ENCODE peak calls at places on chromosomes 4 and X, in four cellular contexts. J is thoracic aorta, N is brain microvascular endothelial cell, M is omental fat pad. I is an unnamed sample.

GRCh38 chr4:180913750-180914149 is 1329.5 kb upstream of the TENM3 start:
- DNase-seq in J (no peak), M (no peak), N (no peak), I (peak)

GRCh38 chr4:83356899-83357661 is 22.4 kb upstream of the HPSE start:
- DNase-seq in N (peak), M (no peak), J (no peak), I (peak)

GRCh38 chrX:96004386-96004785 is 680.3 kb upstream of the DIAPH2 start:
- DNase-seq in M (no peak), N (peak), J (no peak), I (no peak)

GRCh38 chrX:111040377-111041017 is 55.5 kb upstream of the PAK3 start:
- DNase-seq in N (peak), M (no peak), J (no peak), I (no peak)

GRCh38 chrX:13076176-13076956 is 31.9 kb upstream of the FAM9C start:
- DNase-seq in N (no peak), M (no peak), J (no peak), I (no peak)

GRCh38 chr4:41560112-41560511 is 22.2 kb downstream of the LIMCH1 start:
- DNase-seq in N (no peak), M (no peak), J (no peak), I (no peak)

GRCh38 chr4:3067473-3068001 is 6.8 kb downstream of the HTT-AS start:
- DNase-seq in M (no peak), J (no peak), N (no peak), I (no peak)

GRCh38 chr4:81136161-81136910 is 78.7 kb downstream of the PRKG2 start:
- DNase-seq in J (peak), M (no peak), N (peak), I (peak)

GRCh38 chrX:102712967-102713677 is 874 bp downstream of the GPRASP2 start:
- DNase-seq in M (no peak), J (no peak), N (peak), I (no peak)

GRCh38 chr4:56434599-56435000 is 815 bp downstream of the PPAT start:
- DNase-seq in N (peak), J (no peak), M (no peak), I (no peak)

GRCh38 chr4:56430203-56430602 is 5.2 kb downstream of the PPAT start:
- DNase-seq in M (no peak), N (no peak), J (no peak), I (no peak)

GRCh38 chr4:56435748-56436442 is at the start of gene PAICS:
- DNase-seq in J (peak), N (peak), M (peak), I (peak)

GRCh38 chr4:56433280-56433679 is 2.1 kb downstream of the PPAT start:
- DNase-seq in M (no peak), N (no peak), J (no peak), I (no peak)

DNA sequence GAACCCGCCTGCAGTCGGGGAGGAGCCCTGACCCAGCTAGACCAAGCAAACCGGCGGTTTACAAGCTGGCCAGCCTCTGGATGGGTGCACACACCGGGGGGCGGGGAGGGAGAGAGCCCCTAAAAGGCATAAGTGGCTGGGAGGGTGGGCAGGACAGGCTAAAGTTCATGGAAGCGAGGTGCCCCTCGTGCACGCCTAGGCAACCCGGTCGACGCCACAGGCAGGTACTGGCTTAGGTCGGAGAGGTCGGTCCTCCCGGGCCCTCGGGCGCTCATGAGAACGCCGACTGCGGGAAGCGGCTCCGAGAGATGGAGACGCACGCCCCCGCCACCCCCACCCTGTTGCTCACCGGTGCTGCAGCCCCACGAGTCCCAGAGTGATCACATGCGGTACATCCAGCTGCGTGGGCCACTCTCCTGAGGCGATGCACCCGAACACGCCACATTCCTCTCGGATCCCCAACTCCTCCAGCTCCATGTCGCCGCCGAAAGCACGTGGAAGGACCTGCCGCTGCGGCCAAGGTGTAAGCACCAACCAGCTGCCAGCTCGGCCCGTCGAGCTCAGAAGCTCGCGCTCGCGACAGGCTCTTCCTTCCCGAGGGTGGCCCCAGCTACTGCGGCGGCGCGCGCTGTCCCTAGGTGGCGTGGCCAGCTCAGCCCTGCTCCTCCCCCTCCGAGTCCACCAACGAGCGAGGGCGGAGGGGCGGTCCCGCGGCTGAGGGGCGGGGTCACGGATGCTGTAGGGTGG is at the start of gene PPAT:
- DNase-seq in N (peak), J (peak), M (peak), I (peak)
- TF ChIP-seq CTCF in N (no peak), J (peak), M (no peak), I (peak)

GRCh38 chr4:60757986-60758385 is 442.1 kb upstream of the ADGRL3 start:
- DNase-seq in J (no peak), M (no peak), N (no peak), I (no peak)

DNA sequence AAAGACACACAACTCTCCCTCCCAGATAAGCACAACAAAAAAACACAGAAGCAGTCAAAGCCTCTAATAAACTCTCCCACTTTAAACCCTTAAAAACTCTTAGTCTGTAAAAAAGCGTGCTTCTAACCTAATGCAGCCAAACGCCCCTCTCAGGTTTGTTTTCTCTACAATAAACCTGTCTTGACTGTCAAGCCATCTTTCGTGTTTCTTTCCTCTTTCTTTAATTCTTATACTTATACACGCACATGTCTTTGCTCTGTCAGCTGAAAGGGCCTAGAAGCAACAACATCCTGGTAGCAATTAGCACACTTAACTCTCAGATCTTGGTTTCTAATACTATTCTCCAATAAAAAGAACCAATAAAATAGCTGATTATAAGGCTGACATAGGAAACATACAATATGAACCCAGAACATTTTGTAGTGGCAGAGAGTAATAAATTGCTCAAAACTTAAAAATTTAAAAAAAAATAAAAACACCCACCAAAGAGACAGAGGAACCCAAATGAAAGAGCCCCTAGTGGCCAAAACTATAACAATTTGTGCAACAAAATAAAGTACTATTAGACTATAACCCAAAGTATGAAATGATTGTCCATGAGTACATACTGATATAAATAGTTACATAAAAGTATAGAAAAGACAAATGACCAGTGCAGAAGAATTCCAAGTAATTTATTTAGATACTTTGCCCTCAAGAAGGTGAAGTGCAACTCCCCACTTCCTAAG is 440.4 kb upstream of the ADGRL3 start:
- DNase-seq in J (no peak), N (no peak), M (no peak), I (no peak)
- TF ChIP-seq CTCF in J (no peak), N (no peak), M (no peak), I (no peak)

DNA sequence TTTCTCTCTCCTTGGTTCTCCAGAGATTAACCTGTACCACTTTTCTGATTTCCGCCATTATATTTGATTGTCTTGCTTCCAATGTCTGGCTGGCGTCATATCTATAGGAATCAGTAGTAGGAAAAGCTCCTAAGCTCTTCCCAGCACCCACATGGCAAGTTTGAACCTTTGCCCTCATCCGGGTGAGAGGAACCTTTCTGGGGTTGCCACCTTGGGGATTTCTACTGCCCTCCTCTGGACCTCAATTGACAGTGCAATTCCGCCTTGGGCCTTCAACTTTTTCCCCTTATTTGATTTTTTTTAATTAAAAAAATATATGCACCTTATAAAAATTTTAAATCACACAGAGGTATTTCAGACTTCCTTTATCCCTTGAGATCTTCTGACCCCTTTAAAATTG is 2.0 kb upstream of the CXorf66 start:
- DNase-seq in J (no peak), N (no peak), M (no peak), I (no peak)
- TF ChIP-seq CTCF in J (no peak), N (peak), M (no peak), I (peak)

DNA sequence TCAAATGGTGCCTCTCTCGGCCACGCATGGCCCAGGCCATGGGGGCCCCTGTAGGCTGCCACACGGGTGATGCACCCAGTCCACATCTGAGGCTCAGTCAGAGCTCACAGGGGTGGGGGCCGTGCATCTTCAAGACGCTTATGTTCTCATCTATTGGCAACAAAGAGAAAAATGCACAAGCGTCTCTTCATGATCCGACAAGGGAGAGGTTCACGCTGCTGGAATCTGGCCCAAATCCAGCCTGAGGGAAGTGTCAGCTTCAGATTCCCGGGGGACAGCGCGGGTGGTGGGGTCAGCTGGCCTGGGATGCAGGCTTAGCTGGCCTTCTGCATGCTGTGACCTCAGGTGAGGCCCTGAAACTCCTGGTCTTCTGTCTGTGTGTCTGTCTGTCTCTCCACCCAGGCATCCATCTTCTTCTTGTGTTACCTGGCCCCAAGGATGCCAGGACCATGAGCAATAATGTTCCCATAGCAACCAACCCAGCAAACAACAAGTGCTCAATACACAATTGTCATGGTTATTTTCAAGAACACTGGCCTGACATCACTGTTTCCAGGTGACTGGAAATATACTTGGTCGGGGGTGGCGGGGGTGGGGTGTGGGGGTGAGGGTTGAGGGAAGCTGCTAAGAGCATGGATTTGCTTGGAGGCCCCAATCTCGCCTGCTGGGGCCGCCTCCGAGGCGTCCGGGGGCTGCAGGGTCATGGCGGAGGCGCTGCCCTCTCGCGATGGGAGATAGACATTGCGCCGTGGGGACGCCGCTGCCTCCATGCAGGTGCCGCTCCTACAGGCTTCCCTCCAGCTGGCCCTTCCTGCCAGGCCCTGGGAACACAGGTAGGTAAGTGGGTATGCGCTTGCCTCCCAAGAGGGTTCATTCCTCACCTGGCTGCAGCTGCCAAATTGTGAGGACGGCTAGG is 48.3 kb downstream of the ABLIM2 start:
- DNase-seq in N (no peak), M (no peak), J (no peak), I (no peak)
- TF ChIP-seq CTCF in N (peak), M (no peak), J (no peak), I (no peak)

DNA sequence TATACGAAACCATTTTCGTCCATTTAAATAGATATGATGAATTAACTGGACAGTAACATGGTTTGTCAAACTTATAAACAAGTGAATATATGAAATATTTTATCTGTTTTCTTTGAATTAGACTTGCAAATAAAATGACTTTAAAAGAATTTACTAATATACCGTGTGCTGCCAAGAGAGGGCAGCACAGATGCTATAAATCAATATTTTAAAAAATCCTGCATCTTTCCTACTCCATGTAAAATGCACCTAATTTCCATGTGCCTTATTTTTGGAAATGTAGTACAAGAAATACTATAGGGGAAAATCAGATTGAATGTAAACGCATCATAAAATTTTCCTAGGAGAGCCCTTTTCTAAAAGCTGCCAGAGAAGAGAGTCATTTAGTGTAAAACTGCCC is 62.2 kb downstream of the PRKX start:
- DNase-seq in N (peak), M (no peak), J (no peak), I (peak)
- TF ChIP-seq CTCF in N (peak), M (no peak), J (peak), I (peak)

DNA sequence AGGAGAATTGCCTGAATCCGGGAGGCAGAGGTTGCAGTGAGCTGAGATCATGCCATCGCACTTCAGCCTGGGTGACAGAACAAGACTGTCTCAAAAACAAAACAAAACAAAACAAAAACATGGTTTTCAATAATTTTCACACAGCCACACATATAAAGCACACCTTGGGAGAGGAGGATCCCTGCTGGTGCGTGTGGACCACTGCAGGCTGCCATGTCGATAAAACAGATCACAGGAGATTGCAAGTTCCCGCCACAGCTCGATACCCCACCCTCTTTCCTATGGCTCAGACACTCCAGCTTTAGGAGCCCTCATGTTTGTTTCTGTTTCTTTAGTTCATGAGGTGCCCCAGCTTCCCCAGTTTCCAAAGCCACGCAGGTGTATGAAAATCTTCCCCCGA is 31.3 kb upstream of the CLDN24 start:
- DNase-seq in N (no peak), M (no peak), J (no peak), I (no peak)
- TF ChIP-seq CTCF in N (peak), M (no peak), J (no peak), I (no peak)

GRCh38 chr4:124958812-124959211 is 246.3 kb upstream of the ANKRD50 start:
- DNase-seq in N (no peak), M (no peak), J (no peak), I (no peak)
- TF ChIP-seq CTCF in N (no peak), M (no peak), J (no peak), I (no peak)

GRCh38 chrX:17550011-17550410 is 175.0 kb downstream of the NHS start:
- DNase-seq in J (no peak), M (no peak), N (no peak), I (no peak)
- TF ChIP-seq CTCF in J (no peak), M (no peak), N (peak), I (no peak)

GRCh38 chrX:104565791-104566687 is at the start of gene IL1RAPL2:
- DNase-seq in J (no peak), N (no peak), M (no peak), I (no peak)
- TF ChIP-seq CTCF in J (no peak), N (peak), M (no peak), I (peak)

I was measured in AG09319.